ENCODE peak calls at places on chromosomes 1 and 21, in five cellular contexts. Q is dorsolateral prefrontal cortex; Y is naive thymus-derived CD8-positive, alpha-beta T cell; K is CMK; U is EL. D is an unnamed sample.

GRCh38 chr1:197776348-197777082 is 1.2 kb upstream of the DENND1B start:
- DNase-seq in Q (no peak), Y (peak; percentile 49), K (no peak), U (peak; percentile 84), D (peak; percentile 27)

GRCh38 chr1:201184734-201185453 is 5.7 kb upstream of the IGFN1 start:
- DNase-seq in Q (no peak), Y (no peak), K (no peak), U (peak; percentile 83), D (no peak)

GRCh38 chr21:35643176-35643575 is 417.1 kb downstream of the SETD4 start:
- DNase-seq in Q (no peak), Y (no peak), K (no peak), U (peak; percentile 74), D (no peak)

GRCh38 chr1:51927029-51927428 is 48.5 kb upstream of the NRDC start:
- DNase-seq in Q (no peak), Y (no peak), K (no peak), U (peak; percentile 77), D (no peak)

GRCh38 chr1:121595089-121595488 is 410.3 kb downstream of the SRGAP2C start:
- DNase-seq in Q (no peak), Y (no peak), K (peak; percentile 73), U (no peak), D (no peak)

GRCh38 chr1:186900539-186901237 is 71.9 kb downstream of the PLA2G4A start:
- DNase-seq in Q (no peak), Y (no peak), K (no peak), U (no peak), D (no peak)

GRCh38 chr1:86704456-86704971 is at the start of gene SH3GLB1:
- DNase-seq in Q (peak; percentile 90), Y (peak; percentile 93), K (peak; percentile 55), U (peak; percentile 91), D (peak; percentile 77)

GRCh38 chr1:9881838-9882249 is 28.2 kb downstream of the CTNNBIP1 start:
- DNase-seq in Q (no peak), Y (no peak), K (no peak), U (peak; percentile 85), D (peak; percentile 31)

GRCh38 chr21:38637161-38637560 is 138.9 kb upstream of the ERG start:
- DNase-seq in Q (no peak), Y (no peak), K (no peak), U (no peak), D (no peak)

GRCh38 chr1:47804127-47804526 is 193.1 kb downstream of the TRABD2B start:
- DNase-seq in Q (no peak), Y (no peak), K (no peak), U (no peak), D (no peak)

GRCh38 chr1:183600136-183600535 is 9.9 kb upstream of the NCF2 start:
- DNase-seq in Q (no peak), Y (no peak), K (no peak), U (peak; percentile 71), D (no peak)

GRCh38 chr1:57406428-57406827 is 17.4 kb downstream of the DAB1 start:
- DNase-seq in Q (no peak), Y (no peak), K (no peak), U (no peak), D (no peak)

GRCh38 chr1:95793893-95794292 is 559.9 kb downstream of the RWDD3 start:
- DNase-seq in Q (no peak), Y (no peak), K (no peak), U (peak; percentile 1), D (no peak)

GRCh38 chr1:202090994-202091393 is 31.7 kb upstream of the GPR37L1 start:
- DNase-seq in Q (no peak), Y (no peak), K (no peak), U (no peak), D (no peak)

GRCh38 chr1:152961201-152961891 is 9.1 kb upstream of the SPRR4 start:
- DNase-seq in Q (no peak), Y (no peak), K (no peak), U (no peak), D (no peak)

GRCh38 chr1:100217834-100218233 is 31.8 kb downstream of the DBT start:
- DNase-seq in Q (no peak), Y (no peak), K (no peak), U (no peak), D (no peak)

GRCh38 chr21:44737706-44738354 is 26.5 kb upstream of the TSPEAR start:
- DNase-seq in Q (no peak), Y (peak; percentile 23), K (peak; percentile 15), U (peak; percentile 10), D (no peak)

GRCh38 chr1:153771841-153772593 is 3.2 kb upstream of the SLC27A3 start:
- DNase-seq in Q (no peak), Y (no peak), K (no peak), U (no peak), D (no peak)

GRCh38 chr1:160767417-160768294 is 28.3 kb upstream of the LY9 start:
- DNase-seq in Q (no peak), Y (no peak), K (no peak), U (peak; percentile 23), D (no peak)

GRCh38 chr21:45388011-45388521 is 16.9 kb upstream of the COL18A1 start:
- DNase-seq in Q (no peak), Y (no peak), K (no peak), U (no peak), D (no peak)

GRCh38 chr1:115332813-115333608 is 5.0 kb downstream of the NGF start:
- DNase-seq in Q (no peak), Y (no peak), K (no peak), U (peak; percentile 85), D (no peak)

GRCh38 chr1:192958871-192959270 is 100.3 kb downstream of the UCHL5 start:
- DNase-seq in Q (no peak), Y (no peak), K (no peak), U (no peak), D (no peak)

GRCh38 chr1:11731719-11732283 is 4.1 kb upstream of the AGTRAP start:
- DNase-seq in Q (peak; percentile 84), Y (peak; percentile 39), K (no peak), U (no peak), D (no peak)

GRCh38 chr1:207067185-207067584 is 14.1 kb downstream of the PFKFB2 start:
- DNase-seq in Q (no peak), Y (no peak), K (no peak), U (no peak), D (no peak)

D was measured in GF-D8.